ENCODE peak calls at places on chromosomes 12 and 14, in six cellular contexts. One of them, this sample, is unnamed.
A peak's percentile ranks its signal among the peaks of the same experiment; 100 is the strongest.

GRCh38 chr12:69056743-69057515 is 124.0 kb upstream of the CPM start:
- DNase-seq in AG04450: peak; percentile 26
- DNase-seq in GM10248: no peak
- DNase-seq in IMR-90: peak; percentile 66
- DNase-seq in fibroblast of mammary gland: peak; percentile 82
- DNase-seq in CD4-positive, alpha-beta T cell: no peak
- DNase-seq in this sample: no peak

GRCh38 chr12:24111591-24111990 is 162.1 kb upstream of the SOX5 start:
- DNase-seq in GM10248: no peak
- DNase-seq in IMR-90: peak; percentile 68
- DNase-seq in fibroblast of mammary gland: peak; percentile 49
- DNase-seq in CD4-positive, alpha-beta T cell: no peak
- DNase-seq in AG04450: no peak
- DNase-seq in this sample: no peak

GRCh38 chr12:83664650-83665049 is 977.9 kb downstream of the TMTC2 start:
- DNase-seq in AG04450: no peak
- DNase-seq in IMR-90: no peak
- DNase-seq in fibroblast of mammary gland: no peak
- DNase-seq in GM10248: no peak
- DNase-seq in CD4-positive, alpha-beta T cell: no peak
- DNase-seq in this sample: no peak

GRCh38 chr12:70609739-70610491 is 27.3 kb downstream of the PTPRB start:
- DNase-seq in IMR-90: no peak
- DNase-seq in GM10248: peak; percentile 12
- DNase-seq in AG04450: no peak
- DNase-seq in fibroblast of mammary gland: peak; percentile 11
- DNase-seq in CD4-positive, alpha-beta T cell: no peak
- DNase-seq in this sample: no peak

GRCh38 chr14:50740858-50741257 is 72.8 kb upstream of the SAV1 start:
- DNase-seq in AG04450: no peak
- DNase-seq in fibroblast of mammary gland: no peak
- DNase-seq in CD4-positive, alpha-beta T cell: no peak
- DNase-seq in GM10248: no peak
- DNase-seq in IMR-90: no peak
- DNase-seq in this sample: no peak

GRCh38 chr14:59705245-59705644 is 128.6 kb upstream of the CCDC175 start:
- DNase-seq in CD4-positive, alpha-beta T cell: no peak
- DNase-seq in AG04450: no peak
- DNase-seq in GM10248: no peak
- DNase-seq in fibroblast of mammary gland: no peak
- DNase-seq in IMR-90: no peak
- DNase-seq in this sample: no peak

GRCh38 chr12:42342028-42342427 is 16.1 kb downstream of the PPHLN1 start:
- DNase-seq in AG04450: no peak
- DNase-seq in IMR-90: no peak
- DNase-seq in GM10248: no peak
- DNase-seq in CD4-positive, alpha-beta T cell: no peak
- DNase-seq in fibroblast of mammary gland: no peak
- DNase-seq in this sample: no peak

GRCh38 chr14:72169521-72169920 is 237.3 kb downstream of the RGS6 start:
- DNase-seq in CD4-positive, alpha-beta T cell: no peak
- DNase-seq in AG04450: no peak
- DNase-seq in IMR-90: no peak
- DNase-seq in fibroblast of mammary gland: no peak
- DNase-seq in GM10248: no peak
- DNase-seq in this sample: no peak

GRCh38 chr12:110733089-110733715 is 9.5 kb downstream of the PPP1CC start:
- DNase-seq in CD4-positive, alpha-beta T cell: no peak
- DNase-seq in GM10248: no peak
- DNase-seq in fibroblast of mammary gland: peak; percentile 78
- DNase-seq in IMR-90: peak; percentile 49
- DNase-seq in AG04450: no peak
- DNase-seq in this sample: no peak

GRCh38 chr14:101588990-101589389 is 27.7 kb downstream of the DIO3 start:
- DNase-seq in fibroblast of mammary gland: no peak
- DNase-seq in CD4-positive, alpha-beta T cell: no peak
- DNase-seq in IMR-90: no peak
- DNase-seq in GM10248: no peak
- DNase-seq in AG04450: no peak
- DNase-seq in this sample: no peak

GRCh38 chr14:73612339-73613045 is at the start of gene ACOT6:
- DNase-seq in AG04450: peak; percentile 8
- DNase-seq in fibroblast of mammary gland: peak; percentile 65
- DNase-seq in CD4-positive, alpha-beta T cell: peak; percentile 42
- DNase-seq in GM10248: peak; percentile 79
- DNase-seq in IMR-90: peak; percentile 64
- DNase-seq in this sample: peak; percentile 86

GRCh38 chr12:92593734-92594402 is 108.9 kb upstream of the PLEKHG7 start:
- DNase-seq in IMR-90: peak; percentile 96
- DNase-seq in AG04450: no peak
- DNase-seq in CD4-positive, alpha-beta T cell: peak; percentile 62
- DNase-seq in GM10248: peak; percentile 79
- DNase-seq in fibroblast of mammary gland: peak; percentile 95
- DNase-seq in this sample: peak; percentile 76

GRCh38 chr14:90523544-90523943 is 126.7 kb downstream of the CALM1 start:
- DNase-seq in IMR-90: peak; percentile 45
- DNase-seq in CD4-positive, alpha-beta T cell: no peak
- DNase-seq in GM10248: no peak
- DNase-seq in AG04450: no peak
- DNase-seq in fibroblast of mammary gland: peak; percentile 35
- DNase-seq in this sample: no peak

GRCh38 chr12:12835378-12836145 is 22.4 kb downstream of the DDX47 start:
- DNase-seq in fibroblast of mammary gland: no peak
- DNase-seq in IMR-90: peak; percentile 47
- DNase-seq in CD4-positive, alpha-beta T cell: no peak
- DNase-seq in AG04450: no peak
- DNase-seq in GM10248: no peak
- DNase-seq in this sample: no peak

GRCh38 chr12:95574030-95574429 is 22.8 kb upstream of the USP44 start:
- DNase-seq in CD4-positive, alpha-beta T cell: no peak
- DNase-seq in AG04450: no peak
- DNase-seq in GM10248: peak; percentile 53
- DNase-seq in fibroblast of mammary gland: no peak
- DNase-seq in IMR-90: no peak
- DNase-seq in this sample: peak; percentile 54

GRCh38 chr14:60944206-60944605 is 36.7 kb downstream of the TRMT5 start:
- DNase-seq in AG04450: no peak
- DNase-seq in GM10248: no peak
- DNase-seq in CD4-positive, alpha-beta T cell: no peak
- DNase-seq in fibroblast of mammary gland: no peak
- DNase-seq in IMR-90: no peak
- DNase-seq in this sample: no peak

GRCh38 chr12:84704851-84705250 is 207.7 kb downstream of the SLC6A15 start:
- DNase-seq in GM10248: no peak
- DNase-seq in fibroblast of mammary gland: no peak
- DNase-seq in AG04450: no peak
- DNase-seq in IMR-90: no peak
- DNase-seq in CD4-positive, alpha-beta T cell: no peak
- DNase-seq in this sample: no peak

GRCh38 chr12:6273931-6274687 is 36.4 kb upstream of the PLEKHG6 start:
- DNase-seq in CD4-positive, alpha-beta T cell: no peak
- DNase-seq in GM10248: peak; percentile 18
- DNase-seq in IMR-90: no peak
- DNase-seq in fibroblast of mammary gland: no peak
- DNase-seq in AG04450: no peak
- DNase-seq in this sample: peak; percentile 10

GRCh38 chr14:99156026-99156425 is 116.0 kb downstream of the BCL11B start:
- DNase-seq in GM10248: no peak
- DNase-seq in AG04450: no peak
- DNase-seq in IMR-90: no peak
- DNase-seq in CD4-positive, alpha-beta T cell: no peak
- DNase-seq in fibroblast of mammary gland: no peak
- DNase-seq in this sample: no peak

GRCh38 chr12:60822601-60823000 is 1226.8 kb downstream of the SLC16A7 start:
- DNase-seq in IMR-90: no peak
- DNase-seq in fibroblast of mammary gland: no peak
- DNase-seq in CD4-positive, alpha-beta T cell: no peak
- DNase-seq in GM10248: no peak
- DNase-seq in AG04450: no peak
- DNase-seq in this sample: no peak

GRCh38 chr14:103155826-103156394 is 32.6 kb downstream of the TNFAIP2 start:
- DNase-seq in GM10248: peak; percentile 24
- DNase-seq in CD4-positive, alpha-beta T cell: no peak
- DNase-seq in IMR-90: no peak
- DNase-seq in AG04450: no peak
- DNase-seq in fibroblast of mammary gland: no peak
- DNase-seq in this sample: no peak

GRCh38 chr14:58584383-58584782 is 53.4 kb upstream of the DACT1 start:
- DNase-seq in IMR-90: peak; percentile 76
- DNase-seq in CD4-positive, alpha-beta T cell: no peak
- DNase-seq in fibroblast of mammary gland: no peak
- DNase-seq in AG04450: peak; percentile 47
- DNase-seq in GM10248: no peak
- DNase-seq in this sample: no peak

GRCh38 chr14:51744372-51745150 is 92.9 kb downstream of the FRMD6 start:
- DNase-seq in CD4-positive, alpha-beta T cell: no peak
- DNase-seq in AG04450: no peak
- DNase-seq in GM10248: no peak
- DNase-seq in fibroblast of mammary gland: no peak
- DNase-seq in IMR-90: no peak
- DNase-seq in this sample: no peak

GRCh38 chr14:90681889-90682429 is 134.3 kb downstream of the TTC7B start:
- DNase-seq in fibroblast of mammary gland: no peak
- DNase-seq in AG04450: no peak
- DNase-seq in IMR-90: no peak
- DNase-seq in CD4-positive, alpha-beta T cell: no peak
- DNase-seq in GM10248: no peak
- DNase-seq in this sample: no peak

GRCh38 chr12:95424271-95424994 is 49.5 kb upstream of the METAP2 start:
- DNase-seq in fibroblast of mammary gland: no peak
- DNase-seq in AG04450: no peak
- DNase-seq in IMR-90: no peak
- DNase-seq in GM10248: no peak
- DNase-seq in CD4-positive, alpha-beta T cell: no peak
- DNase-seq in this sample: no peak

GRCh38 chr12:105396983-105397382 is 66.5 kb downstream of the C12orf75 start:
- DNase-seq in CD4-positive, alpha-beta T cell: no peak
- DNase-seq in GM10248: no peak
- DNase-seq in fibroblast of mammary gland: no peak
- DNase-seq in IMR-90: no peak
- DNase-seq in AG04450: no peak
- DNase-seq in this sample: no peak

GRCh38 chr12:22353615-22354325 is 19.3 kb upstream of the ST8SIA1 start:
- DNase-seq in IMR-90: no peak
- DNase-seq in CD4-positive, alpha-beta T cell: no peak
- DNase-seq in fibroblast of mammary gland: no peak
- DNase-seq in GM10248: no peak
- DNase-seq in AG04450: no peak
- DNase-seq in this sample: no peak

GRCh38 chr12:52258335-52258901 is 16.0 kb upstream of the KRT86 start:
- DNase-seq in CD4-positive, alpha-beta T cell: no peak
- DNase-seq in AG04450: no peak
- DNase-seq in fibroblast of mammary gland: peak; percentile 16
- DNase-seq in IMR-90: no peak
- DNase-seq in GM10248: no peak
- DNase-seq in this sample: peak; percentile 18
- TF ChIP-seq CTCF in CD4-positive, alpha-beta T cell: no peak
- TF ChIP-seq CTCF in AG04450: no peak
- TF ChIP-seq CTCF in fibroblast of mammary gland: no peak
- TF ChIP-seq CTCF in IMR-90: peak; percentile 13
- TF ChIP-seq CTCF in GM10248: no peak
- TF ChIP-seq CTCF in this sample: no peak

DNA sequence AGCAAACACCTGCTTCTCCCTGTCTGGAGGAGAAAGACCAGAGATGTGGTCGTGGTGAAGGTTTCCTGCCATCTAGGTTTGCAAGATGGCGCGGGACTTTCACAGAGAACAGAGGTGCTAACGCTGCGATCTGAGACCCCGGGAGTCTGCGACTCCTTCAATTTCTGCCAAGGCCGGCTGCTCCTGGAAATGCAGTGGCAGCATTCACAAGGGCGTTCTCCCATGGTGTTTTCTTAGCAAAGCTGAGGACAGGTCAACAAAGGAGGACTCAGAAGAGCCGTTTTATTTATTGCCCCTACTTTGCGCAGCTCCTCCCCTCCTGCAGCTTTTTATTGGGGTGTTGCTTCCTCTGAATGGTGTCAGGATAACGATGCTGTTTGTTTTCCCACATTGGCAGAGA is 86.3 kb downstream of the TMEM132C start:
- DNase-seq in AG04450: no peak
- DNase-seq in IMR-90: no peak
- DNase-seq in CD4-positive, alpha-beta T cell: no peak
- DNase-seq in fibroblast of mammary gland: no peak
- DNase-seq in GM10248: no peak
- DNase-seq in this sample: no peak
- TF ChIP-seq CTCF in AG04450: no peak
- TF ChIP-seq CTCF in IMR-90: no peak
- TF ChIP-seq CTCF in CD4-positive, alpha-beta T cell: no peak
- TF ChIP-seq CTCF in fibroblast of mammary gland: no peak
- TF ChIP-seq CTCF in GM10248: no peak
- TF ChIP-seq CTCF in this sample: no peak

GRCh38 chr12:109279525-109279924 is 29.6 kb downstream of the FOXN4 start:
- DNase-seq in AG04450: no peak
- DNase-seq in IMR-90: no peak
- DNase-seq in fibroblast of mammary gland: no peak
- DNase-seq in GM10248: no peak
- DNase-seq in CD4-positive, alpha-beta T cell: no peak
- DNase-seq in this sample: no peak

GRCh38 chr12:109277255-109277898 is 31.7 kb downstream of the FOXN4 start:
- DNase-seq in fibroblast of mammary gland: no peak
- DNase-seq in CD4-positive, alpha-beta T cell: no peak
- DNase-seq in GM10248: no peak
- DNase-seq in IMR-90: no peak
- DNase-seq in AG04450: no peak
- DNase-seq in this sample: no peak

GRCh38 chr12:109278912-109279311 is 30.2 kb downstream of the FOXN4 start:
- DNase-seq in GM10248: no peak
- DNase-seq in AG04450: no peak
- DNase-seq in CD4-positive, alpha-beta T cell: no peak
- DNase-seq in IMR-90: no peak
- DNase-seq in fibroblast of mammary gland: no peak
- DNase-seq in this sample: no peak

GRCh38 chr12:109276160-109276559 is 32.9 kb downstream of the FOXN4 start:
- DNase-seq in CD4-positive, alpha-beta T cell: no peak
- DNase-seq in IMR-90: no peak
- DNase-seq in AG04450: no peak
- DNase-seq in fibroblast of mammary gland: no peak
- DNase-seq in GM10248: no peak
- DNase-seq in this sample: no peak

GRCh38 chr12:109277899-109278762 is 31.0 kb downstream of the FOXN4 start:
- DNase-seq in AG04450: peak; percentile 13
- DNase-seq in fibroblast of mammary gland: peak; percentile 68
- DNase-seq in GM10248: no peak
- DNase-seq in IMR-90: peak; percentile 12
- DNase-seq in CD4-positive, alpha-beta T cell: no peak
- DNase-seq in this sample: no peak
- TF ChIP-seq CTCF in AG04450: no peak
- TF ChIP-seq CTCF in fibroblast of mammary gland: no peak
- TF ChIP-seq CTCF in GM10248: no peak
- TF ChIP-seq CTCF in IMR-90: no peak
- TF ChIP-seq CTCF in CD4-positive, alpha-beta T cell: no peak
- TF ChIP-seq CTCF in this sample: no peak

DNA sequence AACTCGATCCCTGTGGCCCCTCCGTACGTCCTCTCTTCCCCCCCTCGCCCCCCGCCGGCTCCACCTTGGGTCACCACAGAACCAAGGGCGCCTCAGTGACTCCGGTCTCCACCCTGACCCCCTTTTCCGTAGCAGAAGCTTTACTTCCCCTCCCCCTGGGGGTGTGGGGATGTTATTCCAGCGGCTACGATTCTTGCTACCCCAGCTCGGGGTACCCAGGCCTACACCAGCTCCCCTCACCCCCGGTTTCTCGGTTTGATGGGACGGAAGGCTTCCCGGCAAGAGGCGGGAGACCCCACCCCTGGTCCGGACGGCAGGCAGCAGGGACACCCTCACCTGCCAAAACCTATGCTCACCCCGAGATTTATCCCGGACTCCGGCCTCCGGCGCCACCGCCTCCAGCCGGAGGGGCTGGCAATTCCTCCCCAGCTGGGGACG is 665 bp downstream of the RAB15 start:
- DNase-seq in GM10248: no peak
- DNase-seq in CD4-positive, alpha-beta T cell: no peak
- DNase-seq in AG04450: no peak
- DNase-seq in IMR-90: no peak
- DNase-seq in fibroblast of mammary gland: no peak
- DNase-seq in this sample: no peak
- TF ChIP-seq CTCF in GM10248: no peak
- TF ChIP-seq CTCF in CD4-positive, alpha-beta T cell: no peak
- TF ChIP-seq CTCF in AG04450: no peak
- TF ChIP-seq CTCF in IMR-90: no peak
- TF ChIP-seq CTCF in fibroblast of mammary gland: no peak
- TF ChIP-seq CTCF in this sample: no peak

This sample was measured in GM20000.